ENCODE peak calls at places on chromosomes 2 and 18, in eight cellular contexts. D is NCI-H2081, V is GM23248, A is Daoy, W is NB4, Y is NCI-H146, X is glutamatergic neuron, T is iPS-NIHi11. H is an unnamed sample.

GRCh38 chr2:241584446-241584845 is 25.9 kb downstream of the BOK start:
- DNase-seq in D (no peak), V (peak; percentile 53), A (no peak), W (no peak), Y (no peak), X (no peak), T (peak; percentile 64), H (peak; percentile 88)

GRCh38 chr18:73840319-73841065 is 307.1 kb downstream of the FBXO15 start:
- DNase-seq in D (peak; percentile 24), V (no peak), A (no peak), W (no peak), Y (peak; percentile 36), X (peak; percentile 64), T (no peak), H (no peak)

GRCh38 chr2:194314042-194314441 is 1343.0 kb upstream of the SLC39A10 start:
- DNase-seq in D (no peak), V (no peak), A (no peak), W (no peak), Y (no peak), X (no peak), T (no peak), H (no peak)

GRCh38 chr2:142435847-142436246 is 305.0 kb upstream of the LRP1B start:
- DNase-seq in D (no peak), V (no peak), A (no peak), W (no peak), Y (no peak), X (no peak), T (no peak), H (no peak)

GRCh38 chr2:26636935-26637334 is 4.2 kb downstream of the CIB4 start:
- DNase-seq in D (no peak), V (no peak), A (no peak), W (no peak), Y (no peak), X (no peak), T (no peak), H (no peak)

GRCh38 chr2:25187729-25188350 is 19.5 kb upstream of the POMC start:
- DNase-seq in D (no peak), V (no peak), A (no peak), W (no peak), Y (no peak), X (no peak), T (no peak), H (no peak)

GRCh38 chr2:223916181-223916900 is 28.8 kb downstream of the WDFY1 start:
- DNase-seq in D (no peak), V (peak; percentile 19), A (no peak), W (no peak), Y (no peak), X (no peak), T (no peak), H (no peak)

GRCh38 chr2:223165423-223166214 is 113.6 kb downstream of the KCNE4 start:
- DNase-seq in D (no peak), V (no peak), A (no peak), W (no peak), Y (no peak), X (no peak), T (no peak), H (no peak)

GRCh38 chr2:102385522-102385921 is 29.9 kb downstream of the IL18R1 start:
- DNase-seq in D (no peak), V (peak; percentile 6), A (no peak), W (no peak), Y (no peak), X (no peak), T (no peak), H (no peak)

GRCh38 chr2:236679906-236680305 is 110.3 kb downstream of the ACKR3 start:
- DNase-seq in D (no peak), V (peak; percentile 83), A (peak; percentile 70), W (no peak), Y (no peak), X (no peak), T (no peak), H (no peak)

GRCh38 chr2:128202791-128203190 is 111.8 kb downstream of the UGGT1 start:
- DNase-seq in D (no peak), V (no peak), A (no peak), W (no peak), Y (no peak), X (no peak), T (no peak), H (no peak)

GRCh38 chr18:22378672-22379282 is 38.9 kb downstream of the CTAGE1 start:
- DNase-seq in D (no peak), V (peak; percentile 70), A (peak; percentile 57), W (peak; percentile 32), Y (peak; percentile 63), X (peak; percentile 27), T (peak; percentile 58), H (no peak)

GRCh38 chr2:217027414-217027813 is 167.6 kb upstream of the TNP1 start:
- DNase-seq in D (no peak), V (no peak), A (no peak), W (no peak), Y (no peak), X (no peak), T (no peak), H (no peak)

GRCh38 chr2:36680012-36680411 is 16.5 kb upstream of the VIT start:
- DNase-seq in D (no peak), V (no peak), A (no peak), W (no peak), Y (no peak), X (no peak), T (no peak), H (no peak)

GRCh38 chr2:66495788-66496640 is 61.1 kb downstream of the MEIS1 start:
- DNase-seq in D (peak; percentile 7), V (peak; percentile 96), A (peak; percentile 77), W (peak; percentile 39), Y (peak; percentile 45), X (no peak), T (peak; percentile 44), H (peak; percentile 92)

GRCh38 chr2:233556756-233557736 is 9.5 kb downstream of the USP40 start:
- DNase-seq in D (no peak), V (peak; percentile 61), A (peak; percentile 68), W (peak; percentile 91), Y (no peak), X (no peak), T (no peak), H (peak; percentile 55)

GRCh38 chr2:152508446-152508845 is 173.5 kb downstream of the FMNL2 start:
- DNase-seq in D (no peak), V (no peak), A (peak; percentile 34), W (no peak), Y (no peak), X (no peak), T (no peak), H (peak; percentile 37)

GRCh38 chr18:33605250-33605649 is 27.2 kb downstream of the ASXL3 start:
- DNase-seq in D (peak; percentile 11), V (no peak), A (no peak), W (no peak), Y (peak; percentile 67), X (no peak), T (no peak), H (no peak)

GRCh38 chr2:126372406-126372805 is 283.6 kb upstream of the GYPC start:
- DNase-seq in D (no peak), V (no peak), A (no peak), W (no peak), Y (no peak), X (no peak), T (no peak), H (peak; percentile 9)

GRCh38 chr2:7672027-7672684 is 754.9 kb downstream of the RNF144A start:
- DNase-seq in D (peak; percentile 70), V (peak; percentile 8), A (peak; percentile 5), W (peak; percentile 60), Y (peak; percentile 72), X (peak; percentile 83), T (peak; percentile 78), H (peak; percentile 24)

GRCh38 chr2:42064417-42064942 is 16.7 kb downstream of the PKDCC start:
- DNase-seq in D (no peak), V (no peak), A (no peak), W (no peak), Y (no peak), X (no peak), T (no peak), H (no peak)

GRCh38 chr2:99336780-99337163 is 417 bp upstream of the EIF5B start:
- DNase-seq in D (no peak), V (no peak), A (no peak), W (no peak), Y (no peak), X (no peak), T (no peak), H (no peak)

GRCh38 chr18:21584391-21584790 is 16.1 kb downstream of the ESCO1 start:
- DNase-seq in D (no peak), V (no peak), A (no peak), W (no peak), Y (no peak), X (no peak), T (no peak), H (no peak)

H was measured in PC-9.